ENCODE peak calls at places on chromosomes 13 and 19, in six cellular contexts. I is AG09319; X is amniotic epithelial cell; K is epithelial cell of esophagus; P is activated T-cell treated with anti-CD3 and anti-CD28 coated beads, Interleukin-2, amount 50 U/mL, for 24 hours; M is posterior cingulate gyrus. A is an unnamed sample.

GRCh38 chr13:40083841-40084240 is 428.4 kb downstream of the COG6 start:
- DNase-seq in I (no peak), X (no peak), K (no peak), P (no peak), M (no peak), A (no peak)

GRCh38 chr19:47225746-47226425 is 5.1 kb downstream of the BBC3 start:
- DNase-seq in I (peak), X (peak), K (peak), P (peak), M (peak), A (peak)

GRCh38 chr19:10766681-10767201 is 48.9 kb downstream of the DNM2 start:
- DNase-seq in I (no peak), X (peak), K (no peak), P (no peak), M (peak), A (no peak)

GRCh38 chr13:42110410-42111155 is 62.1 kb downstream of the DGKH start:
- DNase-seq in I (peak), X (peak), K (peak), P (no peak), M (no peak), A (no peak)

GRCh38 chr19:6481541-6482342 is at the start of gene DENND1C:
- DNase-seq in I (no peak), X (no peak), K (no peak), P (peak), M (peak), A (peak)

GRCh38 chr13:79267560-79267959 is 138.5 kb downstream of the RBM26 start:
- DNase-seq in I (no peak), X (no peak), K (no peak), P (no peak), M (no peak), A (no peak)

GRCh38 chr19:11479470-11480080 is 1.3 kb downstream of the ELAVL3 start:
- DNase-seq in I (no peak), X (no peak), K (peak), P (peak), M (peak), A (peak)

GRCh38 chr19:7507884-7508283 is 8.0 kb upstream of the ZNF358 start:
- DNase-seq in I (peak), X (peak), K (peak), P (no peak), M (peak), A (no peak)

GRCh38 chr13:95382411-95382810 is 81.2 kb upstream of the ABCC4 start:
- DNase-seq in I (no peak), X (no peak), K (peak), P (no peak), M (no peak), A (no peak)

GRCh38 chr13:75836441-75836840 is 200.3 kb downstream of the LMO7 start:
- DNase-seq in I (no peak), X (no peak), K (no peak), P (no peak), M (no peak), A (no peak)

GRCh38 chr13:83065136-83065535 is 817.1 kb downstream of the SLITRK1 start:
- DNase-seq in I (peak), X (peak), K (no peak), P (no peak), M (no peak), A (no peak)

GRCh38 chr13:25528266-25528665 is 156.5 kb downstream of the ATP8A2 start:
- DNase-seq in I (no peak), X (no peak), K (no peak), P (no peak), M (no peak), A (no peak)

GRCh38 chr19:10812902-10813404 is 23.1 kb downstream of the TMED1 start:
- DNase-seq in I (peak), X (peak), K (peak), P (peak), M (peak), A (no peak)

GRCh38 chr19:7492142-7493055 is 3.6 kb upstream of the PEX11G start:
- DNase-seq in I (no peak), X (peak), K (peak), P (no peak), M (no peak), A (no peak)

GRCh38 chr13:26502826-26503225 is 54.7 kb upstream of the WASF3 start:
- DNase-seq in I (no peak), X (peak), K (peak), P (peak), M (peak), A (peak)

GRCh38 chr13:54614729-54615128 is 1586.1 kb downstream of the OLFM4 start:
- DNase-seq in I (no peak), X (no peak), K (no peak), P (no peak), M (peak), A (no peak)

GRCh38 chr19:35992902-35993765 is 1.9 kb upstream of the SDHAF1 start:
- DNase-seq in I (no peak), X (no peak), K (peak), P (no peak), M (no peak), A (no peak)

GRCh38 chr19:5627395-5627904 is 4.6 kb downstream of the SAFB start:
- DNase-seq in I (no peak), X (peak), K (no peak), P (peak), M (peak), A (no peak)

GRCh38 chr19:5281588-5281987 is 59.0 kb downstream of the PTPRS start:
- DNase-seq in I (peak), X (no peak), K (no peak), P (no peak), M (no peak), A (no peak)

GRCh38 chr13:44969858-44970484 is 19.3 kb downstream of the NUFIP1 start:
- DNase-seq in I (peak), X (peak), K (peak), P (no peak), M (no peak), A (no peak)

GRCh38 chr19:2300533-2300932 is 7.4 kb downstream of the LINGO3 start:
- DNase-seq in I (no peak), X (no peak), K (no peak), P (no peak), M (no peak), A (no peak)

GRCh38 chr19:48815870-48816501 is 5.2 kb upstream of the BCAT2 start:
- DNase-seq in I (no peak), X (no peak), K (peak), P (no peak), M (peak), A (no peak)

GRCh38 chr13:48400820-48401219 is 12.1 kb downstream of the LPAR6 start:
- DNase-seq in I (peak), X (peak), K (peak), P (no peak), M (no peak), A (no peak)

A was measured in activated effector memory CD4-positive, alpha-beta T cell treated with anti-CD3 and anti-CD28 coated beads, Interleukin-2, amount 50 U/mL, for 16 hours.